ENCODE peak calls at places on chromosomes 7 and 10, in six cellular contexts. S is HFF-Myc; W is stimulated activated CD4-positive, alpha-beta T cell treated with anti-CD3 and anti-CD28 coated beads, Interleukin-4, amount 100 ng/mL, for 1 hour; K is mammary epithelial cell; N is cerebellum; H is BE2C. F is an unnamed sample.
A peak's percentile ranks its signal among the peaks of the same experiment; 100 is the strongest.

GRCh38 chr10:75019360-75019759 is 92.1 kb upstream of the SAMD8 start:
- DNase-seq in N (peak; percentile 67), H (no peak), W (no peak), S (peak; percentile 22), K (peak; percentile 7), F (peak; percentile 59)

GRCh38 chr7:155845226-155845625 is 33.0 kb upstream of the SHH start:
- DNase-seq in S (no peak), N (no peak), H (no peak), K (no peak), W (no peak), F (no peak)

GRCh38 chr7:36871863-36872262 is 147.6 kb upstream of the AOAH start:
- DNase-seq in N (no peak), W (no peak), K (no peak), H (no peak), S (no peak), F (no peak)

GRCh38 chr7:141551080-141551772 is at the start of gene AGK:
- DNase-seq in S (peak; percentile 31), H (peak; percentile 91), K (peak; percentile 66), N (peak; percentile 76), W (peak; percentile 81), F (peak; percentile 74)

GRCh38 chr10:80660736-80661135 is 123.0 kb downstream of the SH2D4B start:
- DNase-seq in W (no peak), K (no peak), H (no peak), S (no peak), N (no peak), F (peak; percentile 69)

GRCh38 chr7:2580636-2581035 is 21.9 kb downstream of the IQCE start:
- DNase-seq in S (no peak), H (no peak), N (no peak), W (no peak), K (no peak), F (no peak)

GRCh38 chr7:131431289-131431688 is 103.6 kb downstream of the MKLN1 start:
- DNase-seq in W (no peak), S (no peak), K (peak; percentile 96), H (peak; percentile 11), N (peak; percentile 24), F (peak; percentile 86)

GRCh38 chr10:15321431-15322321 is 49.4 kb downstream of the FAM171A1 start:
- DNase-seq in K (no peak), N (no peak), H (no peak), W (no peak), S (no peak), F (no peak)

GRCh38 chr7:55245271-55245723 is 119.8 kb upstream of the LANCL2 start:
- DNase-seq in K (no peak), N (no peak), S (no peak), W (no peak), H (no peak), F (peak; percentile 62)

GRCh38 chr7:41135511-41135910 is 567.4 kb downstream of the INHBA start:
- DNase-seq in H (no peak), K (no peak), N (no peak), W (no peak), S (no peak), F (no peak)

GRCh38 chr7:132580717-132581285 is 4.5 kb upstream of the PLXNA4 start:
- DNase-seq in K (peak; percentile 39), H (peak; percentile 84), W (peak; percentile 57), N (peak; percentile 73), S (peak; percentile 30), F (peak; percentile 91)

GRCh38 chr10:35643976-35644799 is 2.1 kb upstream of the FZD8 start:
- DNase-seq in H (no peak), N (no peak), W (peak; percentile 15), K (no peak), S (no peak), F (no peak)

GRCh38 chr7:108561047-108561619 is 8.4 kb downstream of the THAP5 start:
- DNase-seq in N (no peak), W (no peak), H (no peak), S (no peak), K (no peak), F (no peak)

GRCh38 chr7:95056107-95056689 is 148.8 kb downstream of the PPP1R9A start:
- DNase-seq in K (no peak), W (no peak), S (no peak), H (no peak), N (no peak), F (no peak)

GRCh38 chr7:41268874-41269273 is 434.0 kb downstream of the INHBA start:
- DNase-seq in S (no peak), K (no peak), N (no peak), H (no peak), W (no peak), F (no peak)

GRCh38 chr10:124728071-124728829 is 15.9 kb downstream of the FAM53B start:
- DNase-seq in S (no peak), W (no peak), N (no peak), K (no peak), H (no peak), F (peak; percentile 85)

GRCh38 chr7:120813546-120813945 is 44.4 kb downstream of the TSPAN12 start:
- DNase-seq in S (no peak), H (no peak), W (no peak), N (no peak), K (no peak), F (no peak)

GRCh38 chr10:6543431-6544005 is 36.6 kb downstream of the PRKCQ start:
- DNase-seq in K (no peak), H (no peak), W (peak; percentile 43), N (no peak), S (no peak), F (no peak)

GRCh38 chr7:116578526-116578925 is 53.7 kb downstream of the CAV1 start:
- DNase-seq in W (no peak), N (no peak), S (no peak), K (no peak), H (no peak), F (no peak)

GRCh38 chr10:4767033-4767814 is 58.8 kb upstream of the AKR1E2 start:
- DNase-seq in K (peak; percentile 46), S (peak; percentile 37), W (no peak), N (peak; percentile 5), H (no peak), F (peak; percentile 62)

GRCh38 chr10:88245974-88246511 is 337.1 kb downstream of the RNLS start:
- DNase-seq in H (no peak), K (no peak), S (no peak), W (no peak), N (peak; percentile 55), F (no peak)